ENCODE peak calls at places on chromosome 20, in eight cellular contexts. U is RKO; P is WTC11; K is NCI-H460; Y is HT-29; W is activated naive CD4-positive, alpha-beta T cell; D is glomerular endothelial cell; T is glutamatergic neuron. R is an unnamed sample.

GRCh38 chr20:20761302-20761701 is 48.9 kb upstream of the RALGAPA2 start:
- DNase-seq in U (no peak), P (no peak), K (no peak), Y (no peak), W (no peak), D (no peak), T (no peak), R (peak)

GRCh38 chr20:50913976-50914375 is 17.3 kb downstream of the ADNP start:
- DNase-seq in U (peak), P (no peak), K (no peak), Y (no peak), W (no peak), D (no peak), T (no peak), R (peak)

GRCh38 chr20:62685781-62686555 is 22.7 kb upstream of the NTSR1 start:
- DNase-seq in U (no peak), P (no peak), K (no peak), Y (peak), W (no peak), D (no peak), T (peak), R (no peak)

GRCh38 chr20:31712564-31713311 is 9.9 kb downstream of the BCL2L1 start:
- DNase-seq in U (no peak), P (peak), K (no peak), Y (peak), W (no peak), D (no peak), T (no peak), R (peak)

GRCh38 chr20:48314925-48315592 is 512.7 kb downstream of the PREX1 start:
- DNase-seq in U (no peak), P (no peak), K (no peak), Y (no peak), W (no peak), D (no peak), T (no peak), R (no peak)

GRCh38 chr20:39795401-39796272 is 833.5 kb downstream of the DHX35 start:
- DNase-seq in U (peak), P (no peak), K (no peak), Y (no peak), W (no peak), D (no peak), T (no peak), R (no peak)

GRCh38 chr20:30168800-30169138 is 1088.7 kb upstream of the DEFB115 start:
- DNase-seq in U (no peak), P (no peak), K (no peak), Y (no peak), W (no peak), D (no peak), T (no peak), R (no peak)

GRCh38 chr20:45121388-45121787 is 2.9 kb downstream of the WFDC12 start:
- DNase-seq in U (no peak), P (no peak), K (no peak), Y (no peak), W (no peak), D (no peak), T (no peak), R (no peak)

GRCh38 chr20:1820137-1821074 is 74.8 kb upstream of the SIRPA start:
- DNase-seq in U (peak), P (no peak), K (no peak), Y (no peak), W (no peak), D (no peak), T (no peak), R (no peak)

GRCh38 chr20:51950926-51951325 is 148.6 kb upstream of the SALL4 start:
- DNase-seq in U (no peak), P (no peak), K (no peak), Y (no peak), W (no peak), D (no peak), T (no peak), R (no peak)

GRCh38 chr20:41524980-41525613 is 93.1 kb downstream of the CHD6 start:
- DNase-seq in U (peak), P (no peak), K (no peak), Y (no peak), W (no peak), D (no peak), T (no peak), R (peak)

GRCh38 chr20:17538517-17539170 is 7.5 kb upstream of the BFSP1 start:
- DNase-seq in U (peak), P (no peak), K (no peak), Y (no peak), W (no peak), D (no peak), T (no peak), R (no peak)

GRCh38 chr20:45097485-45098095 is 3.3 kb downstream of the KCNS1 start:
- DNase-seq in U (no peak), P (peak), K (no peak), Y (no peak), W (no peak), D (no peak), T (no peak), R (no peak)

GRCh38 chr20:36454664-36455427 is 86.5 kb upstream of the MYL9 start:
- DNase-seq in U (no peak), P (peak), K (no peak), Y (no peak), W (no peak), D (no peak), T (no peak), R (no peak)

GRCh38 chr20:61922936-61923335 is 142.7 kb downstream of the TAF4 start:
- DNase-seq in U (no peak), P (no peak), K (no peak), Y (no peak), W (no peak), D (no peak), T (peak), R (no peak)

GRCh38 chr20:56391596-56392281 is at the start of gene AURKA:
- DNase-seq in U (peak), P (no peak), K (no peak), Y (peak), W (no peak), D (no peak), T (no peak), R (no peak)

GRCh38 chr20:58043122-58043865 is 185.2 kb downstream of the ANKRD60 start:
- DNase-seq in U (no peak), P (no peak), K (no peak), Y (no peak), W (no peak), D (no peak), T (no peak), R (no peak)

GRCh38 chr20:43925215-43925614 is 10.6 kb downstream of the TOX2 start:
- DNase-seq in U (no peak), P (no peak), K (no peak), Y (no peak), W (no peak), D (no peak), T (no peak), R (no peak)

GRCh38 chr20:60500038-60500701 is 541.9 kb downstream of the CDH26 start:
- DNase-seq in U (no peak), P (no peak), K (no peak), Y (no peak), W (no peak), D (no peak), T (no peak), R (no peak)

GRCh38 chr20:59365611-59366284 is 65.3 kb downstream of the EDN3 start:
- DNase-seq in U (no peak), P (no peak), K (no peak), Y (no peak), W (no peak), D (no peak), T (no peak), R (no peak)

GRCh38 chr20:6956056-6956455 is 188.6 kb downstream of the BMP2 start:
- DNase-seq in U (no peak), P (no peak), K (no peak), Y (no peak), W (no peak), D (no peak), T (no peak), R (no peak)

GRCh38 chr20:50321797-50322480 is 131.3 kb downstream of the CEBPB start:
- DNase-seq in U (no peak), P (no peak), K (no peak), Y (no peak), W (no peak), D (no peak), T (no peak), R (no peak)

GRCh38 chr20:60065741-60066437 is 107.7 kb downstream of the CDH26 start:
- DNase-seq in U (no peak), P (no peak), K (no peak), Y (no peak), W (no peak), D (no peak), T (no peak), R (no peak)

GRCh38 chr20:32600681-32601237 is 15.6 kb upstream of the NOL4L start:
- DNase-seq in U (no peak), P (no peak), K (no peak), Y (no peak), W (no peak), D (no peak), T (no peak), R (no peak)

GRCh38 chr20:63009044-63009961 is 2.5 kb upstream of the BHLHE23 start:
- DNase-seq in U (peak), P (peak), K (peak), Y (peak), W (peak), D (no peak), T (peak), R (peak)

GRCh38 chr20:59158673-59159072 is 4.9 kb upstream of the ZNF831 start:
- DNase-seq in U (no peak), P (no peak), K (no peak), Y (no peak), W (no peak), D (no peak), T (no peak), R (no peak)

GRCh38 chr20:34368547-34368946 is 5.5 kb downstream of the ITCH start:
- DNase-seq in U (peak), P (no peak), K (no peak), Y (peak), W (no peak), D (no peak), T (no peak), R (no peak)

GRCh38 chr20:44805991-44806729 is 4.2 kb downstream of the RIMS4 start:
- DNase-seq in U (no peak), P (peak), K (no peak), Y (no peak), W (no peak), D (no peak), T (peak), R (no peak)

GRCh38 chr20:51359947-51360346 is 182.6 kb downstream of the NFATC2 start:
- DNase-seq in U (no peak), P (no peak), K (no peak), Y (no peak), W (no peak), D (no peak), T (no peak), R (no peak)

GRCh38 chr20:646868-647233 is 6.1 kb downstream of the SRXN1 start:
- DNase-seq in U (no peak), P (no peak), K (no peak), Y (no peak), W (no peak), D (no peak), T (no peak), R (no peak)

GRCh38 chr20:37282558-37282957 is 6.9 kb upstream of the MANBAL start:
- DNase-seq in U (peak), P (no peak), K (peak), Y (peak), W (no peak), D (no peak), T (no peak), R (no peak)

GRCh38 chr20:825710-826421 is 7.6 kb upstream of the FAM110A start:
- DNase-seq in U (no peak), P (no peak), K (no peak), Y (no peak), W (no peak), D (no peak), T (no peak), R (no peak)

GRCh38 chr20:1265226-1265915 is 723 bp upstream of the SNPH start:
- DNase-seq in U (no peak), P (no peak), K (no peak), Y (no peak), W (no peak), D (no peak), T (no peak), R (no peak)

GRCh38 chr20:58661298-58662141 is 10.4 kb downstream of the STX16 start:
- DNase-seq in U (no peak), P (no peak), K (no peak), Y (no peak), W (peak), D (no peak), T (no peak), R (no peak)

GRCh38 chr20:58160451-58161051 is 67.9 kb downstream of the ANKRD60 start:
- DNase-seq in U (no peak), P (no peak), K (no peak), Y (no peak), W (no peak), D (no peak), T (no peak), R (no peak)

R was measured in dermis microvascular lymphatic vessel endothelial cell.